ENCODE peak calls at places on chromosomes 2 and 18, in four cellular contexts. One of them, this sample, is unnamed.

GRCh38 chr2:429575-430254 is 141.8 kb upstream of the ALKAL2 start:
- DNase-seq in K562: no peak
- DNase-seq in HepG2: no peak
- DNase-seq in GM12878: no peak
- DNase-seq in this sample: no peak

GRCh38 chr2:137705296-137705695 is 259.0 kb upstream of the HNMT start:
- DNase-seq in GM12878: no peak
- DNase-seq in K562: no peak
- DNase-seq in HepG2: no peak
- DNase-seq in this sample: no peak

GRCh38 chr18:68826111-68826510 is 28.2 kb downstream of the CCDC102B start:
- DNase-seq in GM12878: no peak
- DNase-seq in HepG2: no peak
- DNase-seq in K562: no peak
- DNase-seq in this sample: no peak

GRCh38 chr2:216113572-216113971 is 4.4 kb downstream of the XRCC5 start:
- DNase-seq in K562: no peak
- DNase-seq in GM12878: peak; percentile 73
- DNase-seq in HepG2: no peak
- DNase-seq in this sample: no peak

GRCh38 chr2:214127178-214127970 is 283.5 kb upstream of the VWC2L start:
- DNase-seq in HepG2: no peak
- DNase-seq in K562: no peak
- DNase-seq in GM12878: no peak
- DNase-seq in this sample: no peak

GRCh38 chr2:224160917-224161316 is 121.8 kb upstream of the SERPINE2 start:
- DNase-seq in GM12878: no peak
- DNase-seq in HepG2: no peak
- DNase-seq in K562: no peak
- DNase-seq in this sample: no peak

GRCh38 chr18:79250236-79250993 is 145.3 kb upstream of the NFATC1 start:
- DNase-seq in GM12878: no peak
- DNase-seq in K562: no peak
- DNase-seq in HepG2: no peak
- DNase-seq in this sample: no peak

GRCh38 chr2:1709970-1710560 is 34.2 kb downstream of the PXDN start:
- DNase-seq in GM12878: no peak
- DNase-seq in HepG2: no peak
- DNase-seq in K562: no peak
- DNase-seq in this sample: no peak

GRCh38 chr2:238422940-238423339 is 3.8 kb upstream of the ASB1 start:
- DNase-seq in HepG2: no peak
- DNase-seq in K562: no peak
- DNase-seq in GM12878: no peak
- DNase-seq in this sample: no peak

GRCh38 chr18:3360211-3360610 is 89.8 kb upstream of the TGIF1 start:
- DNase-seq in GM12878: no peak
- DNase-seq in K562: no peak
- DNase-seq in HepG2: peak; percentile 49
- DNase-seq in this sample: no peak

GRCh38 chr2:68292108-68292710 is 27.5 kb downstream of the CNRIP1 start:
- DNase-seq in GM12878: no peak
- DNase-seq in HepG2: peak; percentile 45
- DNase-seq in K562: peak; percentile 68
- DNase-seq in this sample: peak; percentile 48

GRCh38 chr2:237662671-237663093 is 35.3 kb downstream of the LRRFIP1 start:
- DNase-seq in GM12878: no peak
- DNase-seq in HepG2: peak; percentile 71
- DNase-seq in K562: peak; percentile 55
- DNase-seq in this sample: peak; percentile 57

GRCh38 chr2:12046641-12047040 is 300.2 kb downstream of the LPIN1 start:
- DNase-seq in K562: no peak
- DNase-seq in HepG2: no peak
- DNase-seq in GM12878: no peak
- DNase-seq in this sample: no peak

DNA sequence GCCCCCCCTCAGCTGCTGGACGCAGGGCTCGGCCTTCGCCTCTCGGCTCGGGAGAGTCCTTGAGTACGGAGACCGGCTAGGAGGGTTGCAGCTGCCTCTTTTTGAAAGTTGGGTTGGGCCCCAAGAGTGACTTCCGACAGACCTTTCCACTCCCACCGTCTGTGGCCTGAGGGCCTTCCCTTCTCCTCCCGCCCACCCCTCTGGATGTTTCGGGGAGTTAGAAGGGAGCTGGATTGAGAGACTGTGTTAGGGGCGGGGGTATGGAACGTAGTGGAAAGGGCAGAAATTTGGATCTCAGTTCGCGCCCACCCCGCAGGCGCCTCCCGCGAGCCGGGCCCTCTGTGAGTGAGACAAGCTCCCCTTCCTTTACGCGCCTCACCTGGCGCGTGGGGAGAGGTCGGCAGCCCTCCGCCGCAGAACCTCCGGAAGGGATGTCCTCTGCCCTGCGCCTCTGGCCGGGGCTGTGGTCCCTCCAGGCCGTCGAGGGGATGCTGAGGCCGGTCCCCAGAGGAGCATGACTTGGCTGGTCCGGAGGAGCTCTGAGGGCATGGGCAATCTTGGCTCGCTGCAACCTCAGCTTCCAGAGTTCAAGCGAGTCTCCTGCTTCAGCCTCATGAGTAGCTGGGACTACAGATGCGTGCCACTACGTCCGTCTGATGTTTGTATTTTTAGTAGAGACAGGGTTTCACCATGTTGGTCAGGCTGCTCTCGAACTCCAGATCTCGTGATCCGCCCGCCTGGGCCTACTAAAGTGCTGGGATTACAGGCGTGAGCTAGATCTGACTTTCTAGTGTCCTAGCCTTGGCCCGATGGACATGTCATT is 15.9 kb downstream of the C2orf74 start:
- DNase-seq in GM12878: no peak
- DNase-seq in K562: peak; percentile 45
- DNase-seq in HepG2: peak; percentile 19
- DNase-seq in this sample: no peak
- TF ChIP-seq FOXK2 in GM12878: no peak
- TF ChIP-seq FOXK2 in K562: no peak
- TF ChIP-seq FOXK2 in HepG2: no peak
- TF ChIP-seq FOXK2 in this sample: no peak

DNA sequence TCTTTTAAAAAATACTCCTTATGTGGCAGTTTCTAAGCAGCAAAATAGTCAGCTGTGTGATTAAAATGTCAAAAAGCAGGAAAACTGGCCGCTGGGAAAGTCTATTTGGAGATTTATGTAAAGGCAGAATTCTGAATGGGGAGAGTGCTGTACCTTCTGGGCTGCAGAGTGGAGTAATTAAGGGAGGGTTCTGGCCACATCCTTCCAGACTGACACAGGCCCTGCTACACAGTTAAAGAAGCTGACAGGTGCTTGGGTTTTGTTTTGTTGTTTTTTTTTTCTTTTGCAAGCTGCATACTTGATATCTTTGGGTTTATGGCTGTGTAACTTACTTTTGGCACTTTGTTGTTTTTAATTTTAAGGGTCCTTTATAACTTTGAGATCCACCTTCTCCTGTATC is 157.2 kb downstream of the WDSUB1 start:
- DNase-seq in GM12878: no peak
- DNase-seq in K562: no peak
- DNase-seq in HepG2: no peak
- DNase-seq in this sample: no peak
- TF ChIP-seq FOXK2 in GM12878: no peak
- TF ChIP-seq FOXK2 in K562: no peak
- TF ChIP-seq FOXK2 in HepG2: no peak
- TF ChIP-seq FOXK2 in this sample: no peak

DNA sequence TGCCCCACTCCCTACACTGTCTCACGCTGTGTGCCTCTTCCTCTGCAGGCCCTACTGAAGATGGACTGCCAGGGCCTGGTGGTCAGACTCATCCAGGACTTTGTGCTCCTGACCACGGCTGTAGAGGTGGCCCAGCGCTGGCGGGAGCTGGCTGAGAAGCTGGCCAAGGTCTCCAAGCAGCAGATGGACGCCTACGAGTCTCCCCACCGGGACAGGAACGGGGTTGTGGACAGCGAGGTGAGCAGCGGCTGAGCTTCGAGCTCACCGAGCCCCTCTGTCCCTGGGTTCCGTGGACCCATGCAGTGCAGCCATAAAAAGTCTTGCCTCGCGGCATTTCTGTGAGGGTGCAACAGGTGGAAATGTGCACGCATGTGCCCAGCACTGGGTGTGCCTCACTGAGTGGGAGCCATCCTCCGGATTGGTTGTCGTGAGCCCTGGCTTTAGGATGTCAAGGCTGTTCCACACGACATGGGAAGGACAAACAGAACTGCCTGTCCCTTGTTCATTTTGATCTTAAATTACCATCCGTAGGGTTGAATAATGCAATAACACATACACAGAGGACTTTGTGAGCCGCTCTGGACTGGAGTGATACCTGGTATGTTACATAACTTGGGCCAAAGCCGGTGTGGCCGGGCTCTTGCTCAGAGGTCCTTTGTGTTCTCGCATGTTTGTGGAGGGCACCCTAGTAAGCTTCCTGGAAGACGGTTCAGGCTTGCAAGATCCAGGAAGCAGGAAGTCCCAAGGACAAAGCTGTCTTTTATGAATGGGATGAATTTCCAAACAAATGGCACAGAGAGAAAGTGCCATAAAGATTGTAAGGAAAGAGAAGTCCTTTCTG is 100.9 kb downstream of the SH3BP4 start:
- DNase-seq in K562: no peak
- DNase-seq in GM12878: no peak
- DNase-seq in HepG2: no peak
- DNase-seq in this sample: no peak
- TF ChIP-seq FOXK2 in K562: no peak
- TF ChIP-seq FOXK2 in GM12878: no peak
- TF ChIP-seq FOXK2 in HepG2: no peak
- TF ChIP-seq FOXK2 in this sample: no peak

DNA sequence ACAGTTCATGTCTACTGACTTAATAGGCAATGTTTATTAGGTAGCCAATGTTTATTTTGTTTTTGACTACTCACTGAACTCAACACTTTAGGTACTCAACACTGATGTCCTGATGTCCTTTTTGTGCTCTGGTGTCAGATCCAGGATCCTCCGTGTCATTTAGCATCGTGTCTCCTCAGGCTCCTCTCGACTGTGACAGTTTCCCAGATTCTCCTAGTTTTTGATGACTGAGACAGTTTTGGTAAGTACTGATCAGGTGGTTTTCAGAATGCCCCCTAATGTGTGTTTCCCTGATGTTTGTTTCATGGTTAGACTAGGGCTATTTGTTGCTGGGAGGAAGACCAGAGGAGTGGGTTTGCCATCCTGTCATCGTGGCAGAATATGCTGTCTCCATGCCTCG is 719.7 kb upstream of the SOX11 start:
- DNase-seq in GM12878: no peak
- DNase-seq in K562: no peak
- DNase-seq in HepG2: no peak
- DNase-seq in this sample: no peak
- TF ChIP-seq FOXK2 in GM12878: no peak
- TF ChIP-seq FOXK2 in K562: no peak
- TF ChIP-seq FOXK2 in HepG2: no peak
- TF ChIP-seq FOXK2 in this sample: no peak

DNA sequence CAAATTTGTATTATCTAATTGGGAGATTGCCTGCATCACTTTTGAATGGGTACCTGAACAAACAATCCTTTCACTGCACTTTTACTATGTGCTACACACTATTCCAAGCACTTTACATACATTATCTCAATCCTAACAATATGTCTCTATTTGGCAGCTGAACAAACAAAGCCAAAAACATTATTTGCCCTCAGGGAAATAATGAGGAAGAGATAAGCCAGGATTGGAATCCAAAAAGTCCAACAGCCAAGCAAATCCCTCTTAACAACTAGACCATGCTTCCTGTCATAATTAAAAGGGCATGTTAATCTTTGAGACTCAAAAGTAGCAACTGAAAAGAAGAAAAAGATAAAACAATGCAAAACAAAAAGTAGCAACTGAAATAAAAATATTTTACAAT is 32.1 kb downstream of the RPRD1A start:
- DNase-seq in GM12878: no peak
- DNase-seq in HepG2: no peak
- DNase-seq in K562: no peak
- DNase-seq in this sample: no peak
- TF ChIP-seq FOXK2 in GM12878: no peak
- TF ChIP-seq FOXK2 in HepG2: no peak
- TF ChIP-seq FOXK2 in K562: no peak
- TF ChIP-seq FOXK2 in this sample: no peak